ENCODE peak calls at places on chromosomes 16 and 17, in ten cellular contexts. One of them, this sample, is unnamed.

GRCh38 chr16:89121691-89122321 is 28.2 kb downstream of the ACSF3 start:
- DNase-seq in GM23338: no peak
- DNase-seq in neural progenitor cell: no peak
- DNase-seq in psoas muscle: no peak
- DNase-seq in right lobe of liver: no peak
- DNase-seq in PC-9: no peak
- DNase-seq in PC-3: no peak
- DNase-seq in body of pancreas: no peak
- DNase-seq in heart right ventricle: no peak
- DNase-seq in IMR-90: no peak
- DNase-seq in this sample: no peak

GRCh38 chr17:21841839-21842238 is 149.5 kb downstream of the KCNJ18 start:
- DNase-seq in PC-9: no peak
- DNase-seq in IMR-90: no peak
- DNase-seq in right lobe of liver: no peak
- DNase-seq in neural progenitor cell: no peak
- DNase-seq in PC-3: no peak
- DNase-seq in body of pancreas: no peak
- DNase-seq in GM23338: no peak
- DNase-seq in psoas muscle: no peak
- DNase-seq in heart right ventricle: no peak
- DNase-seq in this sample: no peak

GRCh38 chr17:53736516-53737274 is 86.0 kb upstream of the KIF2B start:
- DNase-seq in GM23338: no peak
- DNase-seq in heart right ventricle: no peak
- DNase-seq in right lobe of liver: no peak
- DNase-seq in PC-9: no peak
- DNase-seq in neural progenitor cell: no peak
- DNase-seq in psoas muscle: no peak
- DNase-seq in body of pancreas: no peak
- DNase-seq in IMR-90: no peak
- DNase-seq in PC-3: no peak
- DNase-seq in this sample: no peak

GRCh38 chr17:49146620-49147306 is 14.2 kb downstream of the B4GALNT2 start:
- DNase-seq in body of pancreas: no peak
- DNase-seq in PC-3: peak; percentile 99
- DNase-seq in right lobe of liver: no peak
- DNase-seq in psoas muscle: no peak
- DNase-seq in IMR-90: peak; percentile 100
- DNase-seq in heart right ventricle: no peak
- DNase-seq in GM23338: no peak
- DNase-seq in PC-9: peak; percentile 91
- DNase-seq in neural progenitor cell: no peak
- DNase-seq in this sample: no peak

GRCh38 chr16:27505297-27506236 is 44.1 kb downstream of the GTF3C1 start:
- DNase-seq in right lobe of liver: no peak
- DNase-seq in body of pancreas: no peak
- DNase-seq in PC-3: no peak
- DNase-seq in neural progenitor cell: no peak
- DNase-seq in PC-9: no peak
- DNase-seq in heart right ventricle: no peak
- DNase-seq in IMR-90: no peak
- DNase-seq in psoas muscle: no peak
- DNase-seq in GM23338: no peak
- DNase-seq in this sample: no peak

GRCh38 chr16:81709369-81709900 is 69.7 kb upstream of the PLCG2 start:
- DNase-seq in neural progenitor cell: no peak
- DNase-seq in PC-3: no peak
- DNase-seq in psoas muscle: no peak
- DNase-seq in PC-9: no peak
- DNase-seq in right lobe of liver: no peak
- DNase-seq in IMR-90: no peak
- DNase-seq in GM23338: no peak
- DNase-seq in heart right ventricle: no peak
- DNase-seq in body of pancreas: no peak
- DNase-seq in this sample: no peak

GRCh38 chr17:979539-980405 is at the start of gene NXN:
- DNase-seq in heart right ventricle: peak; percentile 85
- DNase-seq in neural progenitor cell: peak; percentile 94
- DNase-seq in GM23338: peak; percentile 78
- DNase-seq in body of pancreas: peak; percentile 84
- DNase-seq in PC-3: peak; percentile 51
- DNase-seq in IMR-90: peak; percentile 65
- DNase-seq in psoas muscle: peak; percentile 87
- DNase-seq in right lobe of liver: peak; percentile 93
- DNase-seq in PC-9: peak; percentile 37
- DNase-seq in this sample: peak; percentile 18

GRCh38 chr17:68293490-68294195 is 2.3 kb downstream of the ARSG start:
- DNase-seq in body of pancreas: no peak
- DNase-seq in PC-3: no peak
- DNase-seq in IMR-90: no peak
- DNase-seq in right lobe of liver: no peak
- DNase-seq in GM23338: no peak
- DNase-seq in psoas muscle: no peak
- DNase-seq in PC-9: no peak
- DNase-seq in neural progenitor cell: peak; percentile 74
- DNase-seq in heart right ventricle: no peak
- DNase-seq in this sample: no peak

GRCh38 chr17:78442648-78443128 is 64.2 kb downstream of the PGS1 start:
- DNase-seq in body of pancreas: peak; percentile 85
- DNase-seq in neural progenitor cell: no peak
- DNase-seq in right lobe of liver: peak; percentile 74
- DNase-seq in PC-3: no peak
- DNase-seq in IMR-90: peak; percentile 88
- DNase-seq in GM23338: no peak
- DNase-seq in heart right ventricle: peak; percentile 66
- DNase-seq in psoas muscle: peak; percentile 82
- DNase-seq in PC-9: no peak
- DNase-seq in this sample: peak; percentile 20

GRCh38 chr16:85390511-85391174 is 222.5 kb upstream of the GSE1 start:
- DNase-seq in IMR-90: peak; percentile 95
- DNase-seq in PC-3: peak; percentile 92
- DNase-seq in heart right ventricle: peak; percentile 55
- DNase-seq in body of pancreas: peak; percentile 55
- DNase-seq in neural progenitor cell: no peak
- DNase-seq in PC-9: peak; percentile 85
- DNase-seq in psoas muscle: peak; percentile 88
- DNase-seq in right lobe of liver: peak; percentile 90
- DNase-seq in GM23338: no peak
- DNase-seq in this sample: no peak

GRCh38 chr17:4777969-4778760 is 6.5 kb downstream of the TM4SF5 start:
- DNase-seq in heart right ventricle: no peak
- DNase-seq in GM23338: no peak
- DNase-seq in neural progenitor cell: no peak
- DNase-seq in PC-3: no peak
- DNase-seq in body of pancreas: no peak
- DNase-seq in IMR-90: peak; percentile 31
- DNase-seq in PC-9: peak; percentile 48
- DNase-seq in psoas muscle: no peak
- DNase-seq in right lobe of liver: no peak
- DNase-seq in this sample: no peak

GRCh38 chr16:69123894-69124293 is 8.5 kb downstream of the CHTF8 start:
- DNase-seq in right lobe of liver: no peak
- DNase-seq in psoas muscle: no peak
- DNase-seq in body of pancreas: peak; percentile 76
- DNase-seq in heart right ventricle: peak; percentile 56
- DNase-seq in IMR-90: peak; percentile 76
- DNase-seq in GM23338: peak; percentile 86
- DNase-seq in neural progenitor cell: peak; percentile 79
- DNase-seq in PC-3: peak; percentile 73
- DNase-seq in PC-9: peak; percentile 62
- DNase-seq in this sample: no peak

GRCh38 chr17:21200590-21201301 is 13.2 kb downstream of the TMEM11 start:
- DNase-seq in neural progenitor cell: no peak
- DNase-seq in psoas muscle: no peak
- DNase-seq in IMR-90: no peak
- DNase-seq in body of pancreas: no peak
- DNase-seq in heart right ventricle: no peak
- DNase-seq in PC-3: no peak
- DNase-seq in GM23338: no peak
- DNase-seq in right lobe of liver: no peak
- DNase-seq in PC-9: no peak
- DNase-seq in this sample: no peak

DNA sequence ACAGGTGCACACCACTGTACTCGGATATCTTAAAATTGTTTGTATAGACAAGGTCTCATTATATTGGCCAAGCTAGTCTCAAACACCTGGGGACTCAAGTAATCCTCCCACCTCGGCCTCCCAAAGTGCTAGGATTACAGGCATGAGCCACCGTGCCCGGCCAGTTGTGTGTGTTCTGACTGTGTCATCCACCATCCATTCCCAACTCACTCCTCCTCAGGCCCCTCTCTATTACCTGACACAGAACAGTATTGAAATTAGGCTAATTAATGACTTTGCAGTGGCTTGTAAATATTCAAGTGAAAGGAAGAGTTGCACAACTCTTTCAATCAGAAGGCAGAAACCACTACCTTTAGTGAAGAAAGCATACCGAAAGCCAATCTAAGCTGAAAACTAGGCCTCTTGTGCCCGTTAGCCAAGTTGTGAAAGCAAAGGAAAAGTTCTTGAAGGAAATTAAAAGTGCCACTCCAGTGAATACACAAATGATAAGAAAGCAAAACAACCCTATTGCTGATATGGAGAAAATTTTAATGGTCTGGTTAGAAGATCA is 28.7 kb downstream of the GOSR1 start:
- DNase-seq in GM23338: no peak
- DNase-seq in psoas muscle: no peak
- DNase-seq in IMR-90: no peak
- DNase-seq in body of pancreas: no peak
- DNase-seq in heart right ventricle: no peak
- DNase-seq in right lobe of liver: no peak
- DNase-seq in PC-9: no peak
- DNase-seq in PC-3: no peak
- DNase-seq in neural progenitor cell: no peak
- DNase-seq in this sample: no peak
- H3K4me3 ChIP-seq in GM23338: no peak overlapping the region
- H3K4me3 ChIP-seq in psoas muscle: no peak overlapping the region
- H3K4me3 ChIP-seq in IMR-90: no peak overlapping the region
- H3K4me3 ChIP-seq in body of pancreas: no peak overlapping the region
- H3K4me3 ChIP-seq in heart right ventricle: no peak overlapping the region
- H3K4me3 ChIP-seq in right lobe of liver: no peak overlapping the region
- H3K4me3 ChIP-seq in PC-9: no peak overlapping the region
- H3K4me3 ChIP-seq in PC-3: no peak overlapping the region
- H3K4me3 ChIP-seq in neural progenitor cell: no peak overlapping the region
- H3K4me3 ChIP-seq in this sample: no peak overlapping the region

GRCh38 chr17:40031706-40032105 is 16.5 kb downstream of the CSF3 start:
- DNase-seq in neural progenitor cell: no peak
- DNase-seq in PC-9: no peak
- DNase-seq in PC-3: no peak
- DNase-seq in psoas muscle: no peak
- DNase-seq in GM23338: no peak
- DNase-seq in IMR-90: no peak
- DNase-seq in body of pancreas: no peak
- DNase-seq in heart right ventricle: no peak
- DNase-seq in right lobe of liver: no peak
- DNase-seq in this sample: no peak
- H3K27ac ChIP-seq in neural progenitor cell: no peak overlapping the region
- H3K27ac ChIP-seq in PC-9: no peak overlapping the region
- H3K27ac ChIP-seq in PC-3: no peak overlapping the region
- H3K27ac ChIP-seq in psoas muscle: peak overlapping the region; percentile 87
- H3K27ac ChIP-seq in GM23338: no peak overlapping the region
- H3K27ac ChIP-seq in IMR-90: no peak overlapping the region
- H3K27ac ChIP-seq in body of pancreas: peak overlapping the region; percentile 72
- H3K27ac ChIP-seq in heart right ventricle: peak overlapping the region; percentile 76
- H3K27ac ChIP-seq in right lobe of liver: peak overlapping the region; percentile 66
- H3K27ac ChIP-seq in this sample: no peak overlapping the region

DNA sequence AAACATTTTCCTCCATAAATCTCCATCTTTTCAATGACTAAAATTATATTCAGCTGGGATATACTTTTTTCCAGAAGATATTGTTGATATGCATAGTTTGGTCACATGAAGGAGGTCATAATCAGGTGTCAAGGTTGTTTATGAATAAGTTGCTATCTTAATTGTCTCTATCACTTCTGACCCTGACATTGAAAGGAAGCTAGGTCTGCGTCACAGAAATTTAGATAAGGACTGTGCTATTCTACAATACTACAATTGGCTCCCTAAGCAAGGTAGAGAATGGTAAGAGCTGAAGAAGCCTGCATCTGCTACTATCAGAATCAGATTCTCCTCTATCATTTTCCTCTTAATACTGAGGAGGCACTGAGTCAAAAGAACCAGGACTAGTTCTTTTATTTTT is 67.5 kb downstream of the CACNG1 start:
- DNase-seq in heart right ventricle: no peak
- DNase-seq in GM23338: no peak
- DNase-seq in neural progenitor cell: no peak
- DNase-seq in PC-3: no peak
- DNase-seq in body of pancreas: no peak
- DNase-seq in right lobe of liver: no peak
- DNase-seq in PC-9: no peak
- DNase-seq in IMR-90: no peak
- DNase-seq in psoas muscle: no peak
- DNase-seq in this sample: no peak
- H3K36me3 ChIP-seq in heart right ventricle: peaks cover 56% of the 10 kb centered on the region
- H3K36me3 ChIP-seq in GM23338: peaks cover 13% of the 10 kb centered on the region
- H3K36me3 ChIP-seq in neural progenitor cell: peaks cover 7% of the 10 kb centered on the region
- H3K36me3 ChIP-seq in PC-3: peaks cover 45% of the 10 kb centered on the region
- H3K36me3 ChIP-seq in body of pancreas: peaks cover 21% of the 10 kb centered on the region
- H3K36me3 ChIP-seq in right lobe of liver: no peaks in the 10 kb centered on the region
- H3K36me3 ChIP-seq in PC-9: peaks cover 26% of the 10 kb centered on the region
- H3K36me3 ChIP-seq in IMR-90: peaks cover 28% of the 10 kb centered on the region
- H3K36me3 ChIP-seq in psoas muscle: no peaks in the 10 kb centered on the region
- H3K36me3 ChIP-seq in this sample: peaks cover 13% of the 10 kb centered on the region

GRCh38 chr16:86505185-86505898 is 5.0 kb upstream of the FOXF1 start:
- DNase-seq in PC-9: no peak
- DNase-seq in heart right ventricle: no peak
- DNase-seq in IMR-90: peak; percentile 55
- DNase-seq in body of pancreas: no peak
- DNase-seq in GM23338: peak; percentile 67
- DNase-seq in right lobe of liver: no peak
- DNase-seq in PC-3: no peak
- DNase-seq in neural progenitor cell: peak; percentile 68
- DNase-seq in psoas muscle: no peak
- DNase-seq in this sample: no peak

GRCh38 chr16:86502856-86503748 is 7.2 kb upstream of the FOXF1 start:
- DNase-seq in psoas muscle: no peak
- DNase-seq in GM23338: no peak
- DNase-seq in neural progenitor cell: peak; percentile 52
- DNase-seq in PC-9: no peak
- DNase-seq in body of pancreas: no peak
- DNase-seq in PC-3: no peak
- DNase-seq in heart right ventricle: no peak
- DNase-seq in right lobe of liver: no peak
- DNase-seq in IMR-90: peak; percentile 55
- DNase-seq in this sample: no peak

GRCh38 chr16:86503830-86504229 is 6.5 kb upstream of the FOXF1 start:
- DNase-seq in heart right ventricle: no peak
- DNase-seq in body of pancreas: no peak
- DNase-seq in psoas muscle: no peak
- DNase-seq in PC-3: no peak
- DNase-seq in right lobe of liver: no peak
- DNase-seq in PC-9: no peak
- DNase-seq in GM23338: no peak
- DNase-seq in IMR-90: no peak
- DNase-seq in neural progenitor cell: no peak
- DNase-seq in this sample: no peak

GRCh38 chr16:86505899-86506864 is 4.1 kb upstream of the FOXF1 start:
- DNase-seq in body of pancreas: no peak
- DNase-seq in PC-9: no peak
- DNase-seq in neural progenitor cell: no peak
- DNase-seq in heart right ventricle: no peak
- DNase-seq in IMR-90: peak; percentile 27
- DNase-seq in GM23338: no peak
- DNase-seq in right lobe of liver: no peak
- DNase-seq in PC-3: no peak
- DNase-seq in psoas muscle: no peak
- DNase-seq in this sample: no peak

GRCh38 chr16:86504315-86505184 is 5.8 kb upstream of the FOXF1 start:
- DNase-seq in PC-3: no peak
- DNase-seq in body of pancreas: no peak
- DNase-seq in IMR-90: no peak
- DNase-seq in GM23338: no peak
- DNase-seq in heart right ventricle: no peak
- DNase-seq in right lobe of liver: no peak
- DNase-seq in neural progenitor cell: no peak
- DNase-seq in psoas muscle: no peak
- DNase-seq in PC-9: no peak
- DNase-seq in this sample: no peak
- H3K4me3 ChIP-seq in PC-3: no peak overlapping the region
- H3K4me3 ChIP-seq in body of pancreas: no peak overlapping the region
- H3K4me3 ChIP-seq in IMR-90: peak overlapping the region; percentile 98
- H3K4me3 ChIP-seq in GM23338: no peak overlapping the region
- H3K4me3 ChIP-seq in heart right ventricle: no peak overlapping the region
- H3K4me3 ChIP-seq in right lobe of liver: no peak overlapping the region
- H3K4me3 ChIP-seq in neural progenitor cell: no peak overlapping the region
- H3K4me3 ChIP-seq in psoas muscle: no peak overlapping the region
- H3K4me3 ChIP-seq in PC-9: no peak overlapping the region
- H3K4me3 ChIP-seq in this sample: peak overlapping the region; percentile 69